ENCODE peak calls at places on chromosomes 13 and 19, in five cellular contexts. R is CD8-positive, alpha-beta T cell; O is H1; S is heart left ventricle; Q is coronary artery. W is an unnamed sample.

GRCh38 chr13:74026753-74027152 is 107.5 kb downstream of the KLF12 start:
- DNase-seq in R (peak), O (peak), S (no peak), Q (no peak), W (no peak)

GRCh38 chr19:4732680-4733114 is 9.1 kb upstream of the DPP9 start:
- DNase-seq in R (peak), O (peak), S (no peak), Q (no peak), W (peak)

GRCh38 chr13:100526299-100527030 is 62.1 kb downstream of the GGACT start:
- DNase-seq in R (no peak), O (no peak), S (no peak), Q (peak), W (no peak)

GRCh38 chr19:42291437-42291815 is 10.5 kb upstream of the PRR19 start:
- DNase-seq in R (no peak), O (no peak), S (no peak), Q (no peak), W (no peak)

GRCh38 chr13:46687810-46688209 is 109.2 kb downstream of the ESD start:
- DNase-seq in R (no peak), O (no peak), S (no peak), Q (no peak), W (no peak)

GRCh38 chr13:40974460-40975407 is 44.4 kb downstream of the ELF1 start:
- DNase-seq in R (peak), O (no peak), S (no peak), Q (no peak), W (no peak)

GRCh38 chr13:40120781-40121180 is 465.3 kb downstream of the COG6 start:
- DNase-seq in R (no peak), O (no peak), S (no peak), Q (no peak), W (no peak)

GRCh38 chr13:44050450-44051063 is 170.9 kb downstream of the LACC1 start:
- DNase-seq in R (no peak), O (no peak), S (no peak), Q (no peak), W (no peak)

GRCh38 chr13:40061466-40062450 is 406.3 kb downstream of the COG6 start:
- DNase-seq in R (no peak), O (no peak), S (no peak), Q (no peak), W (no peak)

DNA sequence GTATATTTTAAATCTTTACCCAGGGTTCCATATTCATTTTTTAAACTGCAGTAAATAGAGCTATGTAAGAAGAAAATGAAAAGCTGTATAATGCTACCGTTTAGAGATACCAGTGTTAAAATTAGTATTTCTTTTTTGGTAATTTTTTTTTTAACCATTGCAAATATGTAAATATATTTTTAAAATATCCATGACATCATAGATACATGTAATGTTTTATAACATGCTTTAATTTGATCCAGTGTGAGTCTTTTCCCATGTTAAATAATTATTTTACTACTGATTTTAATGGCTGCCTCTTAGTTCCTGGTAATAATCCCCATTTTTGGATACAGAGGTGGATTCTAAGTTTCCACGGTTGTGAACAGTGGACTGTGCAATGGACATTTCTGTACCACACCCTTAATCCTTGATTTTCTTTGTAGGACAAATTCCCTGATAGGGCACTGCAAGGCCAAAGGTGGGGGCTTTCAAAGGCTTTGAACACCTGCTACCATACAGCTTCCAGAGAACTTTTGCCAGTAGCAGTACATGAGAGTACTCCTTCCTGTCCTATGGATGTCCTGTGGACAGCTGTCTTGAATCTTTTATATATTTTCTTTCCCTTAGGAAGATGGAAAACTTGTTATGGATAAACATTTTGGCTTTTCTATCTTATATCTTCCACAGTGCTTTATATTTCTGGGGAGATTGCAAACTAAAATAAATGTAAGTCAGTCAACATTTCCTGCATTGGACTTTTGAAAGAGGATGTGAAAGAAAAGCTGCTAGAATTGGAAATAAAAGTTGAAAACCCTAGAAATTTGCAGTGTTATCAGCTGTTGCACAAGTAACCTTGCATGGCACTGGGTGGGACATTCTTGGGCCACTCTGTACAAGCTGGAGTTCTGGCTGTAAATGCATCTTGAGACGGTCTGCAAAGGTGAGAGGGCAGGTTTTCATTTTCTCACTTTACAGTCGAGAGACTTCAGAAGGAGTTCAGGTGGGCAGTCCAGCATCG is 46.8 kb downstream of the ARHGEF7 start:
- DNase-seq in R (no peak), O (no peak), S (no peak), Q (no peak), W (no peak)
- H3K4me3 ChIP-seq in R (no peak), O (no peak), S (no peak), Q (no peak), W (no peak)

GRCh38 chr19:36099166-36099785 is 11.7 kb upstream of the OVOL3 start:
- DNase-seq in R (no peak), O (no peak), S (no peak), Q (no peak), W (no peak)
- H3K27ac ChIP-seq in R (no peak), O (no peak), S (peak), Q (no peak), W (no peak)

DNA sequence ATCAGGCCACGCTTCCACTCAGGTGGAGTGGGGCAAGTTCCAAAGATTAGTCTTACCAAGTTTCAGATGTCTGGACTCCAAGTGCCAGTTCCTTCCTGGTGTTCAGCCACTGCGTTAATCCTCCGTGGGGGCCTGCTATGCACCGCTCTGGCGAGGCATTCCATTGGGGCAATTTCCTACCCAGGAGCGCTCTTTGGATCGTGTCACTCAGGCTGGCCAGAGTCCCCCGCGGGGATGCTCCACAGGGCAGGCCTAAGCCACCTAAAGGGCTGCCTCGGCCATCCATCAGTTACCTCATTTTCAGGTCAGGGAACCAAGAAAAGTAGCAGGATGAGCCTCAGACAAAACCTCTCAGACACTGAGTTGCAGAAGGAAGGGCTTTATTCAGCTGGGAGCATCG is 6.6 kb upstream of the ZNF320 start:
- DNase-seq in R (no peak), O (no peak), S (no peak), Q (no peak), W (no peak)
- H3K4me3 ChIP-seq in R (no peak), O (no peak), S (no peak), Q (no peak), W (no peak)

DNA sequence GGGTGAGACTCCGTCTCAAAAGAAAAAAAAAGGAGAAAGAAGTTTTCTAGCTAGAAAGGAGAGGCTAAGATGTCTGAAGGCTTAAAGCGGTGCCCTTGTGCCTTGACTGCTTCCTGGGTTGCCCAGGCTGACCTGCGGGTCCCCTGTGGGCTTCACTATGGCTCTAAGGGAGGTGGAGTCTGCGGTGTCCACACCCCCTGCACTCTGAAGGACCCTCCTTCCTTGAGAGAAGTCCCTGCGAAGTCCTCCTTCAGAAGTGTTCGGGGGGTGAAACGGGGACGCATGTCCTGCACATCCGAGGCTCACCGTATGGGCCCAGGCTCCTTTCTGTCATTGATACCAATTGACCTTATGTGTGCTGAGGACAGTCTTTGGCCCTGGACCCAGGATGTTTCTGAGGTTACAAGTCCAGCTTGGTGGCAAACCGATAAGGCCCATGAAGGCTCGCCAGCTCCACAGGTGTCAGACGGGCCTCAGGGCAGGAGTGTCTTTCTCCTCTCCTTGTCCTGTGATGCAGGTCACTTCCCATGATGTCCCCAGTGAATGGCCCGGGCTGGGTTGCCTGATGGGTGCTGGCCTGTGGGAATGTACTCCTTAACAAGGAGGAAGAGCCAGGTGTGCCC is 11.6 kb upstream of the RNF113B start:
- DNase-seq in R (no peak), O (no peak), S (peak), Q (no peak), W (no peak)
- H3K27ac ChIP-seq in R (no peak), O (no peak), S (no peak), Q (peak), W (no peak)

GRCh38 chr19:19628499-19629134 is 597 bp upstream of the LPAR2 start:
- DNase-seq in R (peak), O (peak), S (no peak), Q (no peak), W (no peak)

GRCh38 chr19:19624032-19624570 is 3.9 kb downstream of the LPAR2 start:
- DNase-seq in R (no peak), O (no peak), S (no peak), Q (no peak), W (no peak)

GRCh38 chr19:19627442-19627715 is 641 bp downstream of the LPAR2 start:
- DNase-seq in R (no peak), O (no peak), S (no peak), Q (no peak), W (no peak)

GRCh38 chr19:19627716-19628498 is at the start of gene LPAR2:
- DNase-seq in R (peak), O (peak), S (peak), Q (no peak), W (no peak)

DNA sequence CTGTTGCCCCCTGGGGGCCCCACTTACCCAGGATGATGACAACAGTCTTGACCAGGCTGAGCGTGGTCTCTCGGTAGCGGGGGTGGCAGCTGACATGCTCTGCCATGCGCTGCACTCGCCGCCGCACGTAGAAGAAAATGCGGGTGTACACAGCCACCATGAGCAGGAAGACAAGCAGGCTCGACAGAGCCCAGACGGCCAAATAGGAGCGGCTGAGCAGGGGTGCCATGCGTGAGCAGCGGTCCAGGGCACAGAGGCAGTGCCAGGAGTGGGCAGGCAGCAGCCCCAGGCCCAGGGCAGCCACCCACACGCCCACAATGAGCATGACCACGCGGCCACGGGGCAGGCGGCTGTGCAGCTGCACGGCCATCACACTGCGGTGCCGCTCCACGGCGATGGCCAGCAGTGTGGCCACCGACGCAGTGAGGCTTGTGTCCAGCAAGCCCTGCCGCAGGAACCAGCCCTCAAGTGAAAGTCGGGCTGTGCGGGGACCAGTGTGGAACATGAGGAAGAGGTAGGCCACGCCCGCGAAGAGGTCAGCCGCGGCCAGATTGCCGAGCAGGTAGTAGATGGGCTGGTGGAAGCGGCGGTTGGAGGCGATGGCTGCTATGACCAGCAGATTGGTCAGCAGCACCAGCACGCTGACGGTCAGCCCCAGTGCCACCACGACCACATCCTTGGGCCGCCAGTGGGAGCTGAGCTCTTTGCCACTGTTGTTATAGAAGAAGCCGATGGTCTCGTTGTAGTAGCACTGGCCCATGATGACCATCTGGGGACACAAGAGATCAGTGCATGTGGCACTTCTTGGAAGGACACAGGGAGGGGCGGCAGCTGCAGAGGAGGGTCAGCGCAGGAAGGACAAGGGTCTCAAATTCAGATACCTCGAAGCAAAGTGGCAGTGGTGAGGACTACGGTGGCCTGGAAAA is 1.2 kb downstream of the LPAR2 start:
- DNase-seq in R (no peak), O (no peak), S (no peak), Q (no peak), W (no peak)
- H3K4me3 ChIP-seq in R (peak), O (peak), S (no peak), Q (no peak), W (no peak)

GRCh38 chr19:17602872-17603552 is 47.6 kb downstream of the COLGALT1 start:
- DNase-seq in R (no peak), O (no peak), S (no peak), Q (no peak), W (no peak)
- H3K27ac ChIP-seq in R (no peak), O (no peak), S (no peak), Q (no peak), W (no peak)

DNA sequence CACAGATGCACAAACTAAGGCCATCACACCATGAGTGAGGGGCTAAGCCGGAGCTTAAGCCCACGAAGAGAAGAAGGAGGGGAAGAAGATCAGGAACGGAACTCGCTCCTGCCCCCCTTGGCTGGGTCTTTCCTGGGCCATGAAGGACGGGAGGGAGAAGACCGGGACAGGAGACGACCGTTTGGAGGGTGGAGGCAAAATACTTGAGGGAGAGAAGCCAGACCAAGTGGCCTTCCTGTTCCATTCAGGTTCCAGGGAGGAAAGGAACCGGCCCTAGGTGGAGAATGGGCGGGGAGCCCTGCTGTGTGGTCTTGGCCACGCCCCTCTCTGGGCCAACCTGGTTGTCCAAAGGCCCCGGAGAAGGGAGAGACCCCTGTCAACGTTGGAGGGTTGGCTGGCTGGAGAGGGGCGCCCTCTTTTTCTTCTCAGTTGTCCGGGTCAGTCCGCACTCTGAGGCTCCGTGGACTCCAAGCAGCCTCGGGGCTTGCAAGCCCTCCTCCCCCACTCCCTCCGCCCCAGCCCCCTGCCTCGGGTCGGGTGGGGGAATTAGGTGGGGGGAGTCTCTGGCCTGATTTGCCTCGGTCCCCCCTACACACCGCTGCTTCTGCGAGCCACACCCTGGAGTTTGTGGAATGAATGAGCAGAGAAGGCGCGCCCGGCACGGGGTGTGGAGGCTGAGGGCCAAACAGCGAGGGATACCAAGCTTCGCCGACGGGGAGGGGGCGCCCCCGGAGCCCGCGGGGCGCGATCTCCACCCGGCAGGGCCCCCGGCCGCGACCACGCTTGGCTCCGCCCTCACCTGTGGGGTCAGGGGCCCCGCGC is 771 bp downstream of the FBN3 start:
- DNase-seq in R (no peak), O (peak), S (no peak), Q (no peak), W (no peak)
- H3K4me3 ChIP-seq in R (no peak), O (peak), S (peak), Q (peak), W (no peak)

GRCh38 chr19:966481-967088 is 17.6 kb upstream of the WDR18 start:
- DNase-seq in R (no peak), O (no peak), S (no peak), Q (no peak), W (no peak)
- H3K27ac ChIP-seq in R (no peak), O (no peak), S (no peak), Q (no peak), W (no peak)

W was measured in uterus.